ENCODE peak calls at places on chromosomes 6 and 20, in six cellular contexts. H is GM12878, Q is HepG2, Y is GM12892, R is H1, V is K562. W is an unnamed sample.

GRCh38 chr6:109896333-109896732 is 81.8 kb upstream of the GPR6 start:
- DNase-seq in R (no peak), H (no peak), Y (no peak), Q (no peak), V (no peak), W (no peak)

GRCh38 chr6:56693246-56693607 is 50.5 kb upstream of the DST start:
- DNase-seq in H (no peak), Y (no peak), R (no peak), V (no peak), Q (peak), W (no peak)

GRCh38 chr20:41131594-41132387 is 5.6 kb upstream of the PLCG1 start:
- DNase-seq in Q (no peak), H (peak), Y (no peak), R (peak), V (no peak), W (no peak)

GRCh38 chr20:56843817-56844216 is 214.7 kb downstream of the TFAP2C start:
- DNase-seq in Q (no peak), R (no peak), Y (no peak), H (no peak), V (no peak), W (no peak)

GRCh38 chr6:164013480-164014208 is 599.1 kb downstream of the QKI start:
- DNase-seq in V (no peak), R (no peak), Q (no peak), H (no peak), Y (no peak), W (no peak)

GRCh38 chr6:160041608-160042007 is 72.7 kb downstream of the IGF2R start:
- DNase-seq in Y (no peak), Q (peak), R (no peak), H (no peak), V (no peak), W (no peak)

GRCh38 chr20:36480456-36481048 is 60.8 kb upstream of the MYL9 start:
- DNase-seq in V (no peak), R (no peak), Y (no peak), H (no peak), Q (no peak), W (no peak)

GRCh38 chr6:135853227-135853626 is 1.7 kb downstream of the PDE7B start:
- DNase-seq in Y (no peak), Q (no peak), H (no peak), V (no peak), R (no peak), W (no peak)

GRCh38 chr6:125154184-125155135 is 887 bp downstream of the TPD52L1 start:
- DNase-seq in Y (peak), H (no peak), Q (peak), R (peak), V (peak), W (peak)

GRCh38 chr6:89530982-89531381 is 98.0 kb downstream of the ANKRD6 start:
- DNase-seq in V (no peak), R (no peak), Y (no peak), H (no peak), Q (no peak), W (no peak)

GRCh38 chr6:54541521-54541920 is 233.3 kb downstream of the TINAG start:
- DNase-seq in V (no peak), H (no peak), Q (no peak), R (no peak), Y (no peak), W (no peak)

GRCh38 chr6:116008470-116009229 is 52.0 kb downstream of the FRK start:
- DNase-seq in Y (no peak), Q (no peak), R (no peak), H (peak), V (no peak), W (no peak)

GRCh38 chr20:32709528-32710121 is 33.6 kb downstream of the COMMD7 start:
- DNase-seq in R (no peak), Q (peak), V (no peak), H (no peak), Y (no peak), W (no peak)

GRCh38 chr20:58010186-58010585 is 218.3 kb downstream of the ANKRD60 start:
- DNase-seq in Y (no peak), H (no peak), R (no peak), Q (no peak), V (no peak), W (no peak)

DNA sequence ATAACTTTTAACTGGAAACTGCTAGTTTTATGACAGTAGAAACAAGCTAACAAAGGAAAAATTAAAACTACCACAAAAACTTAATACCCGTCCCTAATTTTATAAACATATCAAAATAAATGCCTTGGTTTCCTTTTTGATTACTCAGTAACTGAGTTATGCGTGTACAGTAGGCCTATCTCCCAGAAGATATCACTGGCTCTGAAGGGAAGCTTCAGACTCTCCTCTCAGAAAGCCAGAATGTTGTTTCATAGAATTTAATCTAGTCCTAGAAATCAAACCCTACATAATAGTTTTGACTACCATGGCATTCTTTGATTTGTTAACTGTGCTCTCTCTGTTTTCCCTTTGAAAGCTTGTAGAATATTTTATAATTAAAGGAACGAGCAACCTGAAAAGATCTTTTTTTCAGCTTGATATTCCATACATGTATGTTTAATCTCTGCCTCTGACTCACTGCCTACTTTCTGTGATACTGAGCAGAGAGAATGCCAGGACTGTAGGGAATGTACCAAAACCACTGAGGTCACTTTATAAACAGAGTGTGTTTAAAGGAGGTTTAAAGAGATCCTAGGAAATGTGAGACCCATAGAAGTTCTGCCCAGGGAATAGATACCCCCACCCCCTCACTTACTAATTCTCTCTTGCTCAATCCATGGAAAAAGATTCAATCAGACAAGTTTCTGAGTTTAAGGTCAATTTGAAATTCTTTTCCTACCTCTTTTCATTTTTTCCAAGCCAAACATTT is 311.5 kb downstream of the HDGFL1 start:
- DNase-seq in H (no peak), Y (no peak), R (no peak), V (no peak), Q (peak), W (no peak)
- TF ChIP-seq TAF1 in H (no peak), Y (no peak), R (no peak), V (no peak), Q (no peak), W (no peak)

GRCh38 chr6:816510-817084 is 123.7 kb upstream of the EXOC2 start:
- DNase-seq in V (no peak), Q (peak), H (no peak), Y (no peak), R (no peak), W (no peak)
- TF ChIP-seq POLR2AphosphoS5 in V (no peak), Q (no peak), H (no peak), Y (no peak), R (no peak), W (no peak)

GRCh38 chr20:62970307-62971210 is 18.1 kb downstream of the SLC17A9 start:
- DNase-seq in V (no peak), Y (no peak), H (no peak), Q (no peak), R (no peak), W (no peak)

GRCh38 chr20:62971211-62971949 is 18.9 kb downstream of the SLC17A9 start:
- DNase-seq in H (no peak), Q (no peak), R (no peak), Y (no peak), V (no peak), W (no peak)

GRCh38 chr20:62973033-62973745 is 20.7 kb downstream of the SLC17A9 start:
- DNase-seq in V (no peak), H (no peak), Y (no peak), R (no peak), Q (no peak), W (no peak)

GRCh38 chr20:62969939-62970306 is 17.4 kb downstream of the SLC17A9 start:
- DNase-seq in V (no peak), H (no peak), R (no peak), Q (peak), Y (no peak), W (no peak)

GRCh38 chr20:62972270-62973032 is 19.9 kb downstream of the SLC17A9 start:
- DNase-seq in V (peak), Y (peak), Q (peak), H (peak), R (peak), W (peak)
- TF ChIP-seq POLR2A in V (no peak), Y (no peak), Q (no peak), H (no peak), R (no peak), W (no peak)

DNA sequence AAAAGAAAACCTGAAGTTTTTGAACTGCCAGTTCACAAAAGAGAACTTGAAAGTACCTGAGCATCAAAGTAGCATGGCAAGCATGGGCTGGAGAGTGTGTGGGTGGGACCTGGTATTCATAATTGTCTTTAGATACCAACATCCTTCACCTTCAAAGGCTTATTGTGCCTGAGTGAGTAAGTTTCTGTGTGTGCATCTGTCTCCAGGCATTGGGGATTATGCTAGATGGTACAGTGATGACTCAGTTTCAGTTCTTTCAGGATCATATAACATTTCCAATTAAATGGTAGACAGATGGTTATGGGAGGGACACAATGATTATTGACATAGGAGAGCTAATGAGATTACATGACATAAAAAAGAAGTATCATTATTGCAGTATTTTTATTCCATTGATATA is 238.5 kb downstream of the ZFAND3 start:
- DNase-seq in V (no peak), H (peak), Q (peak), R (no peak), Y (peak), W (no peak)
- TF ChIP-seq TAF1 in V (no peak), H (no peak), Q (no peak), R (no peak), Y (no peak), W (no peak)

W was measured in GM12891.